ENCODE peak calls at places on chromosomes 11 and 22, in four cellular contexts. One of them, this sample, is unnamed.

GRCh38 chr22:48868554-48868953 is 959.1 kb downstream of the BRD1 start:
- DNase-seq in tibial artery: no peak
- DNase-seq in NT2/D1: no peak
- DNase-seq in fibroblast of lung: no peak
- DNase-seq in this sample: peak

GRCh38 chr11:84333196-84333595 is 1047.0 kb upstream of the CCDC90B start:
- DNase-seq in fibroblast of lung: no peak
- DNase-seq in NT2/D1: no peak
- DNase-seq in tibial artery: no peak
- DNase-seq in this sample: no peak

GRCh38 chr22:50308597-50308935 is 1.1 kb upstream of the PLXNB2 start:
- DNase-seq in tibial artery: peak
- DNase-seq in NT2/D1: no peak
- DNase-seq in fibroblast of lung: peak
- DNase-seq in this sample: peak

GRCh38 chr22:50084085-50084484 is 1.1 kb downstream of the MLC1 start:
- DNase-seq in tibial artery: no peak
- DNase-seq in NT2/D1: no peak
- DNase-seq in fibroblast of lung: no peak
- DNase-seq in this sample: no peak

GRCh38 chr22:50525991-50526848 is 822 bp upstream of the SCO2 start:
- DNase-seq in tibial artery: peak
- DNase-seq in fibroblast of lung: peak
- DNase-seq in NT2/D1: no peak
- DNase-seq in this sample: peak

GRCh38 chr22:35996596-35996995 is 32.0 kb downstream of the RBFOX2 start:
- DNase-seq in tibial artery: no peak
- DNase-seq in fibroblast of lung: no peak
- DNase-seq in NT2/D1: no peak
- DNase-seq in this sample: no peak

GRCh38 chr22:21693333-21693998 is 27.7 kb downstream of the PPIL2 start:
- DNase-seq in NT2/D1: no peak
- DNase-seq in fibroblast of lung: no peak
- DNase-seq in tibial artery: no peak
- DNase-seq in this sample: peak

GRCh38 chr11:133619397-133619796 is 87.1 kb upstream of the OPCML start:
- DNase-seq in fibroblast of lung: no peak
- DNase-seq in tibial artery: no peak
- DNase-seq in NT2/D1: peak
- DNase-seq in this sample: no peak

GRCh38 chr22:50641696-50642607 is 14.0 kb upstream of the ARSA start:
- DNase-seq in NT2/D1: peak
- DNase-seq in fibroblast of lung: peak
- DNase-seq in tibial artery: no peak
- DNase-seq in this sample: peak

GRCh38 chr11:106668147-106668546 is 350.1 kb downstream of the GUCY1A2 start:
- DNase-seq in fibroblast of lung: peak
- DNase-seq in tibial artery: no peak
- DNase-seq in NT2/D1: no peak
- DNase-seq in this sample: no peak

GRCh38 chr11:88352139-88352538 is 14.6 kb upstream of the CTSC start:
- DNase-seq in fibroblast of lung: peak
- DNase-seq in tibial artery: no peak
- DNase-seq in NT2/D1: no peak
- DNase-seq in this sample: no peak

GRCh38 chr11:126611438-126611837 is 256.0 kb downstream of the ST3GAL4 start:
- DNase-seq in fibroblast of lung: no peak
- DNase-seq in NT2/D1: no peak
- DNase-seq in tibial artery: no peak
- DNase-seq in this sample: no peak
- H3K4me3 ChIP-seq in fibroblast of lung: no peak
- H3K4me3 ChIP-seq in NT2/D1: no peak
- H3K4me3 ChIP-seq in tibial artery: no peak
- H3K4me3 ChIP-seq in this sample: no peak

DNA sequence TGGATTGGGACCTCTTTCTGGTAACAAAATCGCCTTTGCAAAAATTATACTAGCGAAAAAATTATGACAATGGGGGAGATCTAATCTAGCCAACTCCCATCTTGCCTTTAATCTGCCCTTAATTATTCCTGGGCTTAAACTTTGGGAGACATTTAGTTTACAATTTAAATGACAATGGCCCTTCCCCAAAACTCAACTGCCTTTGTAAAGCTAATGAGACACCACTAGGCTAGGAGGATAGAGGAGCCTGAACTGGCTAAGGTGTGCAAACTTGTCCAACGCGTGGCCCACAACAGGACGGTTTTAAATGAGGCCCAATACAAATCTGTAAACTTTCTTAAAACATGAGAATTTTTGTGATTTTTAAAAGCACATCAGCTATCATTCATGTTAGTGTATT is 67.3 kb downstream of the RSF1 start:
- DNase-seq in NT2/D1: peak
- DNase-seq in tibial artery: no peak
- DNase-seq in fibroblast of lung: no peak
- DNase-seq in this sample: no peak
- H3K4me3 ChIP-seq in NT2/D1: no peak
- H3K4me3 ChIP-seq in tibial artery: no peak
- H3K4me3 ChIP-seq in fibroblast of lung: no peak
- H3K4me3 ChIP-seq in this sample: no peak

GRCh38 chr11:94148189-94148588 is 19.5 kb downstream of the PANX1 start:
- DNase-seq in NT2/D1: no peak
- DNase-seq in tibial artery: no peak
- DNase-seq in fibroblast of lung: no peak
- DNase-seq in this sample: no peak
- H3K4me3 ChIP-seq in NT2/D1: no peak
- H3K4me3 ChIP-seq in tibial artery: no peak
- H3K4me3 ChIP-seq in fibroblast of lung: no peak
- H3K4me3 ChIP-seq in this sample: no peak

DNA sequence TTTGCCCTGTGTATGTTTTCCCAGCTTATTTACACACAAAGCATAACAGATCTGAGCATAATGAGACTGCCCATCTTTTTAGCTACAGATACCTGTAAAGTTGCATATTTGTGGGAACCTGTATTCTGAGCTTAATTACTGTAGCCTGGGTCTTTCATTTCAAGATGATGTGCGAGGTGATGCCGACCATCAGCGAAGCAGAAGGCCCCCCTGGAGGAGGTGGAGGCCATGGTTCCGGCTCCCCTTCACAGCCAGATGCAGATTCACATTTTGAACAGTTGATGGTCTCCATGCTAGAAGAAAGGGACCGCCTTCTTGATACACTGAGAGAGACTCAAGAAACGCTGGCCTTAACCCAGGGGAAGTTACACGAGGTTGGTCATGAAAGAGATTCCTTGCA is 1.5 kb downstream of the PPFIA1 start:
- DNase-seq in tibial artery: no peak
- DNase-seq in fibroblast of lung: no peak
- DNase-seq in NT2/D1: no peak
- DNase-seq in this sample: peak
- H3K4me3 ChIP-seq in tibial artery: peak
- H3K4me3 ChIP-seq in fibroblast of lung: peak
- H3K4me3 ChIP-seq in NT2/D1: no peak
- H3K4me3 ChIP-seq in this sample: no peak

GRCh38 chr22:46061124-46061410 is 84.1 kb upstream of the WNT7B start:
- DNase-seq in fibroblast of lung: no peak
- DNase-seq in tibial artery: no peak
- DNase-seq in NT2/D1: no peak
- DNase-seq in this sample: no peak

GRCh38 chr22:46060292-46061123 is 83.5 kb upstream of the WNT7B start:
- DNase-seq in tibial artery: peak
- DNase-seq in fibroblast of lung: peak
- DNase-seq in NT2/D1: no peak
- DNase-seq in this sample: no peak

GRCh38 chr22:46062232-46062615 is 85.3 kb upstream of the WNT7B start:
- DNase-seq in NT2/D1: no peak
- DNase-seq in tibial artery: no peak
- DNase-seq in fibroblast of lung: peak
- DNase-seq in this sample: no peak

GRCh38 chr22:46062971-46063631 is 86.1 kb upstream of the WNT7B start:
- DNase-seq in NT2/D1: no peak
- DNase-seq in fibroblast of lung: peak
- DNase-seq in tibial artery: peak
- DNase-seq in this sample: peak

DNA sequence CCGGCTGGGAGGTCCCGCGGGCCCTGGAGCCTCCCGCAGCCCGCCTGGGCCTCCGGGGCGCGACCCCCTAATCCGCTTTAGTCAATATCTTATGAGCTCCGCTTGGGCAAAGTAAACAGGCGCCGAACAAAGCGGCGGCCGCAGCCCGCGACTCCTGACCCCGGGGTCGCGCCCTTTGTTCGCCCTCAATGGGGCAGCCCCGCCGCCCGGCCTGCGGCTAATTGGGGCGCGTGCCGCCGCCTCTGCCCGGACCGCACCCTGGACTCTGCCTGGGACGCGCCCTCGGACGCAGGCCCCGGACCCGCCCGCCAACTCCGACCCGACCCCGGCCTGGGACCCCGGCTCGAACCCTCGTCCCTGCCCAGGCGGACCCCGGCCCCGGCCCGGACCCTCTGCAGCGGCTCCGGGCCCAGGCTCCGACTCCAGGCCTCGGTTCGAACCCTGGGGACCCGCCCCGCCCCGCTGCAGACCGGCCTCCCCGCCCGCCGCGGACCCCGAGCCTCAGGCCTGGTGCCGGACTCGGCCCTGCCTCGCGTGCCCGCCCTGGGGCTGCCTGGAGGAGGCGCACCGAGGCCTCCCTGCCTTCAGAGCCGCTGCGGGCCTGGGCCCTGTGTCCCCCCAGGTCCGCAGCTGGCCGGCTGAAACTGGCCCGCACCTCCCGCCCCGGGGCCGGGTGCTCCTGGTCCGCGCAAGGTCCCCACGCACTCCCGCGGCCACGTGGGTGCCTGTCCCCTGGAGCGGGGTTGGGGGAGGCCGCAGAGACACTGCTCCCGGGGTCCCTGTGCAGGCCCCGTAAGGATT is 84.7 kb upstream of the WNT7B start:
- DNase-seq in fibroblast of lung: no peak
- DNase-seq in tibial artery: peak
- DNase-seq in NT2/D1: no peak
- DNase-seq in this sample: no peak
- H3K4me3 ChIP-seq in fibroblast of lung: no peak
- H3K4me3 ChIP-seq in tibial artery: peak
- H3K4me3 ChIP-seq in NT2/D1: no peak
- H3K4me3 ChIP-seq in this sample: no peak

DNA sequence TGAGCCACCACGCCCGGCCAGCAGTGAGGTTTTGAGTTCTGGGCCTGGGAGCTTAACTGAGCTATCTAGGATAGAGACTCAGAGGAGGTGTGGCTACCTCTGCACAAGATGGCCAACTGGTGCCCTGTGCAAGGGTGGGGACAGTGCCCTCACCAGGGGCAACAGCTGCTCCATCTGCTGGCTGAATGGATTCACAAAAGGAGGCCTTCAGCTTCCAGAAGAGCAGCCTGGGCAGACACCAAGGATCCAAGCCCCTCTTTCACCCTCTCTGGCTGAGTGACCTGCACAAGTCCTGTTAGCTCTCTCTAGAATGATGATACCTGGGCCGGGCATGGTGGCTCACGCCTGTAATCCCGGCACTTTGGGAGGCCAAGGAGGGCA is 33.5 kb upstream of the BAIAP2L2 start:
- DNase-seq in tibial artery: no peak
- DNase-seq in NT2/D1: no peak
- DNase-seq in fibroblast of lung: no peak
- DNase-seq in this sample: no peak
- H3K4me3 ChIP-seq in tibial artery: no peak
- H3K4me3 ChIP-seq in NT2/D1: no peak
- H3K4me3 ChIP-seq in fibroblast of lung: no peak
- H3K4me3 ChIP-seq in this sample: no peak

DNA sequence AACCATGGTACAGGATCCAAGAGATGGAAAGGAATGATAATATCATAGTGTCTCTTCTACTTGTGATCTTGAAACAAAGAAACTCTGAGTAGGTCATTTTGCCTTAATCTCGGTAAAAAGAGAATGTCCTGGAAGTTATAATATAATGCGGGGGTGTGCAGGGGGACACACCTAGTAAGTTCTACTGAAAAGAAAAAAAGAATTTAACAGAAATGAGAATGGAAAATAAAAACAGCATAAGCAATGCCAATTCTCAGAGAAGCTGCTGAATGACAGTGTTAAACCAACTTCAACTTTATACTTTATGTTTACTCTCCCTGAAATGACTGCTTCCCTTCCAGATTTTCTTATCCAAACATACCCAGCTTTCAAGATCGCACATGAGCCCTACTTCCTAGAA is 2.0 kb downstream of the HPS5 start:
- DNase-seq in NT2/D1: no peak
- DNase-seq in fibroblast of lung: no peak
- DNase-seq in tibial artery: no peak
- DNase-seq in this sample: no peak
- H3K4me3 ChIP-seq in NT2/D1: no peak
- H3K4me3 ChIP-seq in fibroblast of lung: no peak
- H3K4me3 ChIP-seq in tibial artery: no peak
- H3K4me3 ChIP-seq in this sample: no peak

DNA sequence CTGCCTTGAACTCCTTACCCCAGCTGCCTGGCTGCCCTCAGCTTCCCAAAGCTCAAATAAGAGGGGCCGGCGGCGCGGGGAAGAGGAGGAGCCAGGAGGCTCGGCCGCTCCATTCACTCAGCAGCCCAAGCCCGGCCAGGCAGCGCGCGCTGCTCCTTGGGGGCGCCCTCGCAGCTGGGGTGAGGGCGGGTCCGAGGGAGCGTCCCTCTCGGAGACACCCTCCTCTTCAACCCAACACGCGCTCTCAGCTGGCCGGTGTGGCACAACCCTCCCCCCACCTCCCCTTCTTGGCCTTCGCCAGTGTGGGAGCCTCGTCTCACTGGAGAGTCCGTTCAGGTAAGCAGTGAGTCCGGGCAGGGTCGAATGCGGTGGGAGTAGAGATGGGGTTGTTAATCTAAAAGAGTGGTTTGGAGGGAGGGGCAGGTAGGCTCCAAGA is at the start of gene WT1:
- DNase-seq in fibroblast of lung: no peak
- DNase-seq in tibial artery: no peak
- DNase-seq in NT2/D1: no peak
- DNase-seq in this sample: no peak
- H3K4me3 ChIP-seq in fibroblast of lung: no peak
- H3K4me3 ChIP-seq in tibial artery: peak
- H3K4me3 ChIP-seq in NT2/D1: peak
- H3K4me3 ChIP-seq in this sample: no peak

DNA sequence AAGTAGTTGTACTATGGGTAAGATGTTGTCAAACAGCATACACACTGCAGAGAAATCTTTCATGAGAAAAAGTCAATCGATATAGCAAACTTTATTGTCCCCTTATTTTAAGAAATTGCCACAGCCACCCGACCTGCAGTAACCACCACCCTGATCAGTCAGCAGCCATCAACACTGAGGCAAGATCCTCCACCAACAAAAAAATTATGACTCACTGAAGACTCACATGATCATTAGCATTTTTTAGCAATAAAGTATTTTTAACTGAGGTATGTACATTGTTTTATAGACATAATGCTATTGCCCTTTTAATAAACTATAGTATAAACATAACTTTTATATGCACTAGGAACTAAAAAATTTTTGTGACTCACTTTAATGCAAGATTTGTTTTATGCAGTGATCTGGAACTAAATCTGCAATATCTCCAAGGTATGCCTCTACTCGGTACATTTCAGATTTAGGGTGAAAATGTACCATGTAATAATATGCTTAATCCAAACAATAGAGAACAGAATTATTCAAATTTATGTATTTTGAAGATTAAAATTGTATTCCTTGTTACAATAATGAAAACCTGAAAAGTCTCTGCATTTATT is 79.2 kb upstream of the CEP126 start:
- DNase-seq in tibial artery: no peak
- DNase-seq in NT2/D1: no peak
- DNase-seq in fibroblast of lung: no peak
- DNase-seq in this sample: no peak
- H3K4me3 ChIP-seq in tibial artery: no peak
- H3K4me3 ChIP-seq in NT2/D1: no peak
- H3K4me3 ChIP-seq in fibroblast of lung: no peak
- H3K4me3 ChIP-seq in this sample: no peak

This sample was measured in aorta.